ENCODE peak calls at places on chromosomes 13 and 19, in four cellular contexts. S is H9, A is mesendoderm, U is H1. C is an unnamed sample.
A peak's percentile ranks its signal among the peaks of the same experiment; 100 is the strongest.

GRCh38 chr13:51225034-51225433 is 2.8 kb downstream of the FAM124A start:
- DNase-seq in S (no peak), U (no peak), A (no peak), C (no peak)

GRCh38 chr13:104571161-104571889 is 1505.1 kb upstream of the SLC10A2 start:
- DNase-seq in A (peak; percentile 90), U (peak; percentile 46), S (peak; percentile 75), C (peak; percentile 82)

GRCh38 chr19:48544856-48545750 is 6.9 kb upstream of the SULT2B1 start:
- DNase-seq in A (peak; percentile 55), S (peak; percentile 72), U (no peak), C (no peak)

GRCh38 chr19:5445667-5446066 is 9.6 kb upstream of the ZNRF4 start:
- DNase-seq in S (no peak), U (no peak), A (no peak), C (no peak)

GRCh38 chr19:58429745-58430144 is 10.2 kb downstream of the ZNF132 start:
- DNase-seq in S (no peak), U (no peak), A (no peak), C (peak; percentile 26)

GRCh38 chr13:62309904-62310303 is 894.3 kb upstream of the PCDH20 start:
- DNase-seq in U (peak; percentile 13), A (peak; percentile 86), S (no peak), C (no peak)

GRCh38 chr13:29845440-29846056 is 4.9 kb downstream of the UBL3 start:
- DNase-seq in S (no peak), A (no peak), U (no peak), C (peak; percentile 32)

GRCh38 chr19:43465468-43466120 is at the start of gene LYPD3:
- DNase-seq in S (peak; percentile 84), A (peak; percentile 70), U (no peak), C (peak; percentile 31)

GRCh38 chr13:55606045-55606665 is 1534.6 kb upstream of the PRR20A start:
- DNase-seq in U (no peak), S (no peak), A (no peak), C (no peak)

GRCh38 chr13:110409581-110409992 is 102.5 kb downstream of the COL4A2 start:
- DNase-seq in U (no peak), A (no peak), S (no peak), C (peak; percentile 68)

GRCh38 chr19:50365434-50366306 is at the start of gene NAPSA:
- DNase-seq in S (no peak), U (no peak), A (no peak), C (no peak)

GRCh38 chr13:75181906-75182305 is 300.1 kb downstream of the TBC1D4 start:
- DNase-seq in U (no peak), A (no peak), S (no peak), C (peak; percentile 76)

GRCh38 chr19:54518844-54519243 is 16.2 kb downstream of the LAIR2 start:
- DNase-seq in A (no peak), U (no peak), S (no peak), C (no peak)

GRCh38 chr19:18651738-18652137 is 14.9 kb downstream of the KLHL26 start:
- DNase-seq in U (no peak), S (no peak), A (no peak), C (no peak)

GRCh38 chr13:50531917-50532899 is 311.3 kb downstream of the DLEU7 start:
- DNase-seq in A (no peak), S (no peak), U (no peak), C (peak; percentile 62)

GRCh38 chr19:34788074-34788473 is 15.1 kb upstream of the ZNF599 start:
- DNase-seq in S (no peak), U (no peak), A (no peak), C (no peak)

GRCh38 chr19:56132316-56132822 is 8.7 kb upstream of the ZNF444 start:
- DNase-seq in A (no peak), S (no peak), U (no peak), C (peak; percentile 66)

GRCh38 chr13:44210525-44210924 is 163.1 kb upstream of the SERP2 start:
- DNase-seq in S (no peak), U (no peak), A (no peak), C (no peak)

GRCh38 chr19:13689050-13689449 is 75.3 kb upstream of the MRI1 start:
- DNase-seq in S (peak; percentile 54), A (peak; percentile 85), U (no peak), C (peak; percentile 15)

GRCh38 chr19:39195755-39196154 is 1.0 kb upstream of the NCCRP1 start:
- DNase-seq in S (no peak), A (no peak), U (no peak), C (no peak)
- H2BK15ac ChIP-seq in S (no peak overlapping the region), A (no peak overlapping the region), U (peak overlapping the region; percentile 81), C (no peak overlapping the region)

DNA sequence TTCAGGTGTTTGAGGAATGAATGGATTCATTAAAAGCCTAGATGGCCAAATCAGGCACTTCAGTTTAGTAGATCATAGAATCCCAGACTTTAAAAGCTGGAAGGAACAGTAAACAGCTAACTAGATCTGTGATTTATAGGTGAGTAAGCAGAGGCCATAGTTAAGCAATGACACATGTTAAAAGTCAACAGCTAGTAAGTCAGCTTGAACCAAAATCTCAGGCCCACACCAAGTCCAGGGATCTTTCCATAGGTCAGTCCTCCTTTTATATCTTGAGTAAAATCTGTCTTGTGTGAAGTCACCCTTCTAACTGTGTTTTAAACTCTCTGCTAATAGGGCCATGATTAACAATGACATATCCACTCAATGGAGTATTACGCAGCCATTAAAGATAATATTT is 275.5 kb upstream of the SOX21 start:
- DNase-seq in U (no peak), S (no peak), A (no peak), C (no peak)
- H4K5ac ChIP-seq in U (no peak overlapping the region), S (no peak overlapping the region), A (no peak overlapping the region), C (no peak overlapping the region)

GRCh38 chr19:40252395-40252794 is 25.9 kb upstream of the CCNP start:
- DNase-seq in S (peak; percentile 55), U (no peak), A (peak; percentile 84), C (no peak)

GRCh38 chr19:40249781-40250180 is 23.3 kb upstream of the CCNP start:
- DNase-seq in S (no peak), A (no peak), U (no peak), C (no peak)

GRCh38 chr19:40249201-40249600 is 22.7 kb upstream of the CCNP start:
- DNase-seq in U (no peak), S (no peak), A (no peak), C (no peak)

GRCh38 chr19:40251991-40252390 is 25.5 kb upstream of the CCNP start:
- DNase-seq in U (no peak), S (no peak), A (no peak), C (no peak)

DNA sequence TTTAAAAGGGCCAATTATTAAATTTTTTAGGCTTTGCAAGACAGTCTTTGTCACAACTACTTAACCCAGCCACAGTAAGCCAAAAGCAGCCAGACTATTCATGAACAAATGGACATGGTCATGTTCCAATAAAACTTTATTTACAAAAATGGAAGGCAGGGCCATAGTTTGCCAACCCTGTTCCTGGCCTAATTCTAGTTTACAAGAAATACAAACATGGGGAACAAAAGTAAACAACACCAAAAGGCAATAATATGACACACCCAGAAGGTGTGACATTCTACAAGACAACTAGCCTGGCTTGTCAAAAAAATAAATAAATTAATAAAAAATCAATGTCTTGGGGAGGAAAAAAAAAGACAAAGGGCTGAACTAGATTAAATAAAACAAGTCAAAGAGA is 24.8 kb upstream of the CCNP start:
- DNase-seq in U (no peak), S (no peak), A (no peak), C (no peak)
- H3K79me1 ChIP-seq in U (no peaks in the 10 kb centered on the region), S (peaks cover 2% of the 10 kb centered on the region), A (peaks cover 6% of the 10 kb centered on the region), C (peaks cover 30% of the 10 kb centered on the region)

GRCh38 chr19:11089254-11090013 is at the start of gene LDLR:
- DNase-seq in U (peak; percentile 85), A (peak; percentile 99), S (peak; percentile 95), C (peak; percentile 90)
- H2BK15ac ChIP-seq in U (no peak within 1 kb of the TSS), A (peak within 1 kb of the TSS; percentile 99), S (no peak within 1 kb of the TSS), C (peak within 1 kb of the TSS; percentile 54)

DNA sequence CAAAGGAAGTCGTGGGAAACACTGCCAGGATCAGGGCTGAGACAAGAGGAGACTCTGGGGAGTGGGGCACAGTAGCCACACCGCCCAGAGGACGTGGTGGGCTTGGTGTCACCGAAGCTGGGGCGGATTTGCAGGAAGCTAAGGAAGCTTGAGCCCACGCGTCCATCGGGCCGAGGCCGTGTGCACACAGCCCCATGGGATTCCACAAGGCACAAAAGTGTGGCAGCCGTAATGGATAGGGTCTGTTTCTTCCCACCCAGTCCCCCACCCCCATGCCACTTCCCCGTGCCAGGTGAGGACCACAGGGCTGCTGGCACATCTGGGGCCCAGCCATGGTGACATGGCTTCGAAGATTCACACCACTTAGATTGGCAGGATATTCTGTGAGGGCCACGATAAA is 153.2 kb upstream of the SPACA7 start:
- DNase-seq in S (no peak), U (no peak), A (no peak), C (no peak)
- H4K5ac ChIP-seq in S (no peak overlapping the region), U (no peak overlapping the region), A (no peak overlapping the region), C (no peak overlapping the region)

GRCh38 chr19:39196860-39197562 is at the start of gene NCCRP1:
- DNase-seq in U (no peak), A (peak; percentile 26), S (peak; percentile 71), C (no peak)

GRCh38 chr19:39197808-39198207 is 1.0 kb downstream of the NCCRP1 start:
- DNase-seq in A (no peak), S (no peak), U (no peak), C (no peak)

GRCh38 chr19:39193785-39194184 is 3.0 kb upstream of the NCCRP1 start:
- DNase-seq in U (no peak), A (no peak), S (no peak), C (no peak)

GRCh38 chr19:39194832-39195542 is 1.8 kb upstream of the NCCRP1 start:
- DNase-seq in A (peak; percentile 84), U (no peak), S (no peak), C (no peak)

DNA sequence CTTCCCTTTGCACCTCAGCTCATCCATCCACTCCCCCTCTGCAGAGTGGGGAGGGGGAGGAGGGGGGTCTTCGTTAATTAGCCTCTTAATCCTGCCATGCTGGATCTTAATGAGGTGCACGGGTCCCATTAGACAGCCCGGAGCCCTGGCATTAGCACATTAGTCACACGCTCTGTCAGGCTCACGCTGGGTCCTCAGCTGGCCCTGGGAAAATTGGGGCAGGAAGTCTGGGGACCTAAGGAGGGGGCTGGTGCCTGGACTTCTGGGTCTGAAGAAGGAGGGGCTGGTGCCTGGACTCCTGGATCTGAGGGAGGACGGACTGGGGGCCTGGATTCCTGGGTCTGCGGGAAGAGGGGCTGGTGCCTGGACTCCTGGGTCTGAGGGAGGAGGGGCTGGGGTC is 444 bp upstream of the NCCRP1 start:
- DNase-seq in U (no peak), S (no peak), A (peak; percentile 39), C (no peak)
- H3K79me1 ChIP-seq in U (no peaks in the 10 kb centered on the region), S (no peaks in the 10 kb centered on the region), A (no peaks in the 10 kb centered on the region), C (no peaks in the 10 kb centered on the region)

GRCh38 chr19:38005224-38005614 is 98.2 kb downstream of the SIPA1L3 start:
- DNase-seq in S (no peak), A (no peak), U (no peak), C (no peak)

GRCh38 chr19:38006361-38007045 is 99.5 kb downstream of the SIPA1L3 start:
- DNase-seq in A (no peak), S (no peak), U (no peak), C (no peak)

GRCh38 chr19:38004100-38004504 is 97.1 kb downstream of the SIPA1L3 start:
- DNase-seq in S (no peak), U (no peak), A (no peak), C (no peak)

GRCh38 chr19:38003427-38004099 is 96.6 kb downstream of the SIPA1L3 start:
- DNase-seq in S (peak; percentile 73), A (peak; percentile 79), U (no peak), C (peak; percentile 92)

GRCh38 chr19:38004505-38005223 is 97.7 kb downstream of the SIPA1L3 start:
- DNase-seq in A (peak; percentile 98), U (no peak), S (peak; percentile 93), C (peak; percentile 98)
- H2BK15ac ChIP-seq in A (no peak overlapping the region), U (no peak overlapping the region), S (no peak overlapping the region), C (peak overlapping the region; percentile 76)